ENCODE peak calls at places on chromosomes 12 and 14, in seven cellular contexts. R is neural progenitor cell, X is uterus, M is prostate gland, D is body of pancreas, I is A549, K is MG63. S is an unnamed sample.

GRCh38 chr12:106178582-106178981 is 39.8 kb upstream of the NUAK1 start:
- DNase-seq in X (no peak), K (no peak), R (peak), M (no peak), D (no peak), I (no peak), S (no peak)

GRCh38 chr12:114444422-114445279 is 38.7 kb upstream of the TBX5 start:
- DNase-seq in D (no peak), K (no peak), X (no peak), I (no peak), R (peak), M (no peak), S (no peak)

GRCh38 chr12:95385246-95385645 is 88.7 kb upstream of the METAP2 start:
- DNase-seq in R (peak), D (no peak), M (peak), X (peak), I (no peak), K (peak), S (no peak)

GRCh38 chr14:92675421-92675820 is 73.0 kb downstream of the LGMN start:
- DNase-seq in M (no peak), D (no peak), R (no peak), K (no peak), I (no peak), X (no peak), S (no peak)

GRCh38 chr12:105334001-105334400 is 3.5 kb downstream of the C12orf75 start:
- DNase-seq in D (no peak), X (no peak), K (no peak), R (no peak), M (no peak), I (no peak), S (no peak)

GRCh38 chr12:13257356-13257875 is 60.9 kb downstream of the EMP1 start:
- DNase-seq in D (no peak), X (no peak), K (no peak), M (no peak), R (no peak), I (no peak), S (no peak)

GRCh38 chr12:1749019-1749418 is 58.1 kb downstream of the ADIPOR2 start:
- DNase-seq in M (no peak), I (no peak), K (no peak), X (no peak), D (no peak), R (no peak), S (no peak)

GRCh38 chr12:124053855-124054254 is 80.8 kb downstream of the ZNF664 start:
- DNase-seq in K (peak), X (peak), D (no peak), I (peak), M (peak), R (peak), S (peak)

GRCh38 chr12:19312637-19313036 is 126.7 kb upstream of the AEBP2 start:
- DNase-seq in D (no peak), I (no peak), K (no peak), M (no peak), R (no peak), X (no peak), S (no peak)

GRCh38 chr14:84036863-84037262 is 1493.1 kb upstream of the FLRT2 start:
- DNase-seq in M (no peak), I (no peak), X (no peak), R (no peak), K (no peak), D (no peak), S (no peak)

GRCh38 chr12:14373202-14373601 is 7.7 kb downstream of the ATF7IP start:
- DNase-seq in D (no peak), I (no peak), R (no peak), X (no peak), K (no peak), M (no peak), S (no peak)

GRCh38 chr12:109795023-109795422 is 38.2 kb downstream of the TRPV4 start:
- DNase-seq in D (no peak), I (no peak), M (no peak), K (peak), X (no peak), R (no peak), S (no peak)

GRCh38 chr12:53939141-53940108 is 794 bp downstream of the HOXC13 start:
- DNase-seq in K (peak), X (no peak), M (peak), R (peak), D (no peak), I (peak), S (peak)

GRCh38 chr12:47944685-47945340 is 18.6 kb upstream of the TMEM106C start:
- DNase-seq in D (no peak), K (no peak), I (no peak), M (no peak), R (no peak), X (no peak), S (no peak)

GRCh38 chr14:55600784-55601561 is 21.0 kb downstream of the KTN1 start:
- DNase-seq in D (no peak), X (no peak), R (no peak), M (no peak), I (peak), K (no peak), S (no peak)

GRCh38 chr12:28710882-28711281 is 438.2 kb upstream of the FAR2 start:
- DNase-seq in D (no peak), I (no peak), M (no peak), R (no peak), X (no peak), K (no peak), S (no peak)

GRCh38 chr12:128025856-128026255 is 241.1 kb upstream of the TMEM132C start:
- DNase-seq in D (no peak), I (no peak), K (no peak), M (no peak), X (no peak), R (no peak), S (no peak)

GRCh38 chr14:67964391-67964812 is 144.8 kb downstream of the RAD51B start:
- DNase-seq in M (peak), X (no peak), R (no peak), K (no peak), D (no peak), I (peak), S (peak)

GRCh38 chr12:109738878-109739665 is 25.4 kb downstream of the FAM222A start:
- DNase-seq in R (no peak), K (no peak), M (no peak), X (peak), I (no peak), D (peak), S (peak)

GRCh38 chr12:26918321-26919215 is 19.2 kb downstream of the INTS13 start:
- DNase-seq in X (no peak), K (no peak), M (no peak), I (no peak), D (no peak), R (no peak), S (peak)

GRCh38 chr12:16972923-16973770 is 367.2 kb upstream of the LMO3 start:
- DNase-seq in K (no peak), X (no peak), M (no peak), R (no peak), I (no peak), D (no peak), S (no peak)

GRCh38 chr12:110578522-110579238 is 4.4 kb downstream of the PPTC7 start:
- DNase-seq in R (no peak), I (no peak), X (no peak), M (no peak), D (no peak), K (no peak), S (no peak)

GRCh38 chr12:50419112-50419909 is 18.6 kb downstream of the LARP4 start:
- DNase-seq in M (no peak), R (no peak), I (peak), D (no peak), K (no peak), X (no peak), S (no peak)

GRCh38 chr14:93956514-93957332 is 19.6 kb downstream of the ASB2 start:
- DNase-seq in K (no peak), R (no peak), D (no peak), X (no peak), M (no peak), I (no peak), S (no peak)

GRCh38 chr12:55724226-55724939 is 4.2 kb downstream of the RDH5 start:
- DNase-seq in X (no peak), K (peak), D (peak), M (peak), I (peak), R (peak), S (peak)

GRCh38 chr14:74867673-74868072 is 8.3 kb downstream of the PROX2 start:
- DNase-seq in K (no peak), I (no peak), X (no peak), M (no peak), R (no peak), D (no peak), S (no peak)

GRCh38 chr12:88393017-88393767 is 187.1 kb downstream of the KITLG start:
- DNase-seq in X (no peak), R (peak), I (peak), K (no peak), M (no peak), D (no peak), S (no peak)

GRCh38 chr12:97921957-97922722 is 459.5 kb downstream of the RMST start:
- DNase-seq in R (no peak), X (no peak), I (no peak), K (peak), M (no peak), D (no peak), S (no peak)

GRCh38 chr14:81390706-81391105 is 9.4 kb downstream of the STON2 start:
- DNase-seq in M (no peak), R (no peak), D (no peak), X (no peak), K (no peak), I (no peak), S (no peak)

GRCh38 chr12:91703884-91704283 is 441.8 kb downstream of the BTG1 start:
- DNase-seq in I (no peak), K (no peak), R (no peak), D (no peak), M (no peak), X (no peak), S (no peak)

GRCh38 chr12:91704446-91704845 is 441.2 kb downstream of the BTG1 start:
- DNase-seq in M (no peak), R (no peak), X (no peak), D (no peak), I (peak), K (peak), S (no peak)
- H3K4me3 ChIP-seq in M (no peak), R (no peak), X (no peak), D (no peak), I (no peak), K (no peak), S (no peak)

GRCh38 chr12:25194211-25194610 is 749 bp downstream of the DNAI7 start:
- DNase-seq in I (no peak), R (no peak), X (no peak), M (no peak), K (no peak), D (no peak), S (no peak)
- H3K4me3 ChIP-seq in I (peak), R (peak), X (peak), M (peak), K (peak), D (no peak), S (no peak)

GRCh38 chr14:104863923-104864266 is 1.2 kb upstream of the CEP170B start:
- DNase-seq in R (no peak), I (no peak), M (no peak), D (no peak), X (no peak), K (no peak), S (no peak)
- H3K4me3 ChIP-seq in R (peak), I (peak), M (peak), D (peak), X (no peak), K (no peak), S (peak)

DNA sequence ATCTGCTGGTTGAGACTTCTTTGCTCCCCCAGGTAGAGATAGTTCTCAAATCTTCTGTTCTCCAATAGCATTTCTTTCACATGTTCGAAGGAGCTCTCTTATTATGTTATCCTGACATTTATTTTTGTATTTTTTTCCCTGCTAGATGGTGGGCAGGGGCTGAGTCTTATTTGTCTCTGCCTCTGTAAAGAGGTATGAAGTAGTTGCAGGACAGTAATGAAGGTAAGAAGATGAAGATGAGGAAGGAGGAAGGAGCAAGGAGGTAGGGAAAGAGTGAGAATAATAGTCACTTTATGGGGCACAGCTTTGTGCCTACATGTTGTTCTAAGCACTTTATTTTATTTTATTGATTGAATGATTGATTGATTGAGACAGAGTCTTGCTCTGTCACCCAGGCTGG is 5.0 kb upstream of the CIROP start:
- DNase-seq in M (no peak), R (no peak), X (no peak), D (no peak), K (no peak), I (no peak), S (no peak)
- H3K4me3 ChIP-seq in M (no peak), R (no peak), X (no peak), D (no peak), K (no peak), I (no peak), S (no peak)

GRCh38 chr12:25054076-25054782 is 105.3 kb upstream of the BCAT1 start:
- DNase-seq in R (no peak), M (no peak), I (peak), K (no peak), D (no peak), X (no peak), S (no peak)

GRCh38 chr12:25053021-25053271 is 104.0 kb upstream of the BCAT1 start:
- DNase-seq in I (no peak), M (no peak), D (no peak), K (no peak), R (no peak), X (no peak), S (no peak)

GRCh38 chr12:25051583-25052190 is 102.8 kb upstream of the BCAT1 start:
- DNase-seq in I (no peak), D (no peak), M (no peak), K (no peak), X (no peak), R (no peak), S (no peak)

GRCh38 chr12:25051171-25051570 is 102.3 kb upstream of the BCAT1 start:
- DNase-seq in I (no peak), K (no peak), M (no peak), R (no peak), D (no peak), X (no peak), S (no peak)

GRCh38 chr12:25052191-25053020 is 103.5 kb upstream of the BCAT1 start:
- DNase-seq in M (no peak), R (no peak), I (no peak), X (no peak), D (no peak), K (no peak), S (no peak)
- H3K4me3 ChIP-seq in M (no peak), R (no peak), I (no peak), X (peak), D (peak), K (no peak), S (no peak)

S was measured in HAP-1.